ENCODE peak calls at places on chromosomes 12 and 14, in six cellular contexts. R is activated naive CD8-positive, alpha-beta T cell treated with anti-CD3 and anti-CD28 coated beads, Interleukin-2, amount 50 U/mL, for 24 hours; O is anterior cingulate cortex; U is stimulated activated CD4-positive, alpha-beta T cell treated with anti-CD3 and anti-CD28 coated beads, Interleukin-4, amount 100 ng/mL, for 1 hour; N is GOT3; C is activated T-cell treated with anti-CD3 and anti-CD28 coated beads, Interleukin-2, amount 50 U/mL, for 72 hours. A is an unnamed sample.

GRCh38 chr14:73785834-73786631 is 65.6 kb upstream of the PTGR2 start:
- DNase-seq in R (peak; percentile 71), O (peak; percentile 42), U (peak; percentile 51), N (peak; percentile 25), C (peak; percentile 76), A (peak; percentile 36)

GRCh38 chr14:95533391-95533821 is 1.4 kb upstream of the GLRX5 start:
- DNase-seq in R (no peak), O (no peak), U (no peak), N (no peak), C (no peak), A (no peak)

GRCh38 chr12:6535960-6536847 is 1.9 kb downstream of the GAPDH start:
- DNase-seq in R (no peak), O (no peak), U (no peak), N (no peak), C (no peak), A (no peak)

GRCh38 chr14:95545769-95546168 is 10.9 kb downstream of the GLRX5 start:
- DNase-seq in R (no peak), O (no peak), U (no peak), N (no peak), C (no peak), A (no peak)

GRCh38 chr12:64608901-64609542 is 1.3 kb upstream of the RASSF3 start:
- DNase-seq in R (peak; percentile 33), O (no peak), U (peak; percentile 21), N (no peak), C (peak; percentile 46), A (no peak)

GRCh38 chr14:64772394-64772950 is 68.2 kb downstream of the PLEKHG3 start:
- DNase-seq in R (no peak), O (no peak), U (no peak), N (no peak), C (no peak), A (no peak)

GRCh38 chr12:46983393-46983793 is 96.0 kb upstream of the PCED1B start:
- DNase-seq in R (no peak), O (no peak), U (no peak), N (no peak), C (no peak), A (no peak)

GRCh38 chr12:52691076-52691764 is 11.0 kb upstream of the KRT1 start:
- DNase-seq in R (peak; percentile 61), O (no peak), U (peak; percentile 56), N (no peak), C (peak; percentile 69), A (no peak)

GRCh38 chr12:111715242-111715641 is 29.4 kb downstream of the ACAD10 start:
- DNase-seq in R (no peak), O (no peak), U (no peak), N (no peak), C (no peak), A (no peak)

GRCh38 chr12:46919666-46920065 is 93.9 kb upstream of the SLC38A4 start:
- DNase-seq in R (no peak), O (no peak), U (no peak), N (no peak), C (no peak), A (no peak)

GRCh38 chr12:77152623-77153193 is 87.3 kb upstream of the E2F7 start:
- DNase-seq in R (no peak), O (no peak), U (no peak), N (no peak), C (no peak), A (no peak)

GRCh38 chr12:67647547-67648305 is 819 bp upstream of the DYRK2 start:
- DNase-seq in R (peak; percentile 46), O (peak; percentile 49), U (peak; percentile 23), N (peak; percentile 96), C (peak; percentile 24), A (peak; percentile 42)

GRCh38 chr12:26124491-26125450 is at the start of gene BHLHE41:
- DNase-seq in R (no peak), O (peak; percentile 87), U (peak; percentile 17), N (no peak), C (peak; percentile 19), A (no peak)

GRCh38 chr14:64960762-64961276 is 11.3 kb downstream of the RAB15 start:
- DNase-seq in R (no peak), O (no peak), U (no peak), N (no peak), C (no peak), A (no peak)

GRCh38 chr12:19771858-19772257 is 332.6 kb downstream of the AEBP2 start:
- DNase-seq in R (no peak), O (no peak), U (no peak), N (no peak), C (no peak), A (no peak)

GRCh38 chr12:120078868-120079267 is 37.7 kb downstream of the RAB35 start:
- DNase-seq in R (no peak), O (no peak), U (no peak), N (no peak), C (no peak), A (no peak)

GRCh38 chr12:59345406-59345805 is 250.4 kb upstream of the SLC16A7 start:
- DNase-seq in R (no peak), O (no peak), U (no peak), N (no peak), C (no peak), A (no peak)

GRCh38 chr14:55221186-55221585 is 29.8 kb upstream of the DLGAP5 start:
- DNase-seq in R (no peak), O (no peak), U (no peak), N (no peak), C (no peak), A (no peak)

GRCh38 chr12:292186-292585 is 29.6 kb upstream of the SLC6A13 start:
- DNase-seq in R (no peak), O (no peak), U (no peak), N (no peak), C (no peak), A (no peak)

GRCh38 chr14:90615444-90616095 is 200.7 kb downstream of the TTC7B start:
- DNase-seq in R (no peak), O (no peak), U (no peak), N (no peak), C (no peak), A (no peak)

GRCh38 chr12:89648211-89648930 is 60.3 kb downstream of the ATP2B1 start:
- DNase-seq in R (no peak), O (no peak), U (no peak), N (no peak), C (no peak), A (no peak)

GRCh38 chr14:57970175-57970574 is 104.3 kb upstream of the SLC35F4 start:
- DNase-seq in R (no peak), O (no peak), U (no peak), N (no peak), C (no peak), A (no peak)

GRCh38 chr14:51302319-51303030 is 62.4 kb downstream of the TMX1 start:
- DNase-seq in R (no peak), O (no peak), U (no peak), N (no peak), C (no peak), A (no peak)

GRCh38 chr12:66636771-66637170 is 42.1 kb downstream of the GRIP1 start:
- DNase-seq in R (no peak), O (peak; percentile 51), U (no peak), N (no peak), C (no peak), A (no peak)

GRCh38 chr14:70640938-70641547 is 673 bp upstream of the TTC9 start:
- DNase-seq in R (peak; percentile 52), O (peak; percentile 15), U (peak; percentile 49), N (no peak), C (peak; percentile 63), A (no peak)

GRCh38 chr12:132827763-132828703 is 636 bp downstream of the GOLGA3 start:
- DNase-seq in R (peak; percentile 38), O (no peak), U (peak; percentile 22), N (no peak), C (peak; percentile 38), A (peak; percentile 29)

GRCh38 chr12:12890815-12891645 is at the start of gene GPRC5A:
- DNase-seq in R (peak; percentile 34), O (no peak), U (peak; percentile 34), N (peak; percentile 56), C (peak; percentile 53), A (peak; percentile 93)

GRCh38 chr12:57147641-57147944 is 174 bp upstream of the LRP1-AS start:
- DNase-seq in R (no peak), O (no peak), U (no peak), N (no peak), C (no peak), A (peak; percentile 34)

GRCh38 chr14:96069421-96069820 is 30.3 kb downstream of the C14orf132 start:
- DNase-seq in R (no peak), O (no peak), U (no peak), N (no peak), C (no peak), A (no peak)

GRCh38 chr14:87443039-87443438 is 549.9 kb downstream of the GALC start:
- DNase-seq in R (no peak), O (no peak), U (no peak), N (no peak), C (no peak), A (no peak)

GRCh38 chr12:95615735-95616134 is 64.5 kb upstream of the USP44 start:
- DNase-seq in R (no peak), O (no peak), U (no peak), N (no peak), C (no peak), A (no peak)

GRCh38 chr12:68189766-68190700 is 30.5 kb upstream of the IFNG start:
- DNase-seq in R (no peak), O (no peak), U (peak; percentile 20), N (no peak), C (peak; percentile 39), A (peak; percentile 63)